ENCODE peak calls at places on chromosome 9, in six cellular contexts. B, D, F, H, L and A are unnamed samples.

GRCh38 chr9:110847661-110848060 is 179.1 kb downstream of the MUSK start:
- DNase-seq in D (no peak), L (no peak), F (no peak), B (no peak), H (no peak), A (no peak)

GRCh38 chr9:85425153-85425611 is 316.6 kb downstream of the AGTPBP1 start:
- DNase-seq in F (peak), L (no peak), D (peak), H (peak), B (peak), A (no peak)

GRCh38 chr9:16501098-16501663 is 369.3 kb downstream of the BNC2 start:
- DNase-seq in B (no peak), D (peak), L (no peak), F (peak), H (no peak), A (no peak)

GRCh38 chr9:112299514-112299913 is 33.9 kb downstream of the PTBP3 start:
- DNase-seq in D (peak), H (no peak), F (peak), B (no peak), L (no peak), A (no peak)

GRCh38 chr9:86783884-86784283 is 163.4 kb downstream of the GAS1 start:
- DNase-seq in H (no peak), F (no peak), L (no peak), D (no peak), B (no peak), A (no peak)

GRCh38 chr9:70010015-70010414 is 33.6 kb upstream of the MAMDC2 start:
- DNase-seq in B (no peak), D (no peak), L (no peak), H (no peak), F (no peak), A (no peak)

GRCh38 chr9:136481558-136481957 is 1.3 kb downstream of the SEC16A start:
- DNase-seq in F (no peak), L (no peak), D (no peak), H (no peak), B (no peak), A (no peak)

GRCh38 chr9:75088646-75089368 is 493 bp downstream of the OSTF1 start:
- DNase-seq in D (peak), F (peak), L (peak), B (peak), H (no peak), A (no peak)

GRCh38 chr9:134936762-134937555 is 19.2 kb upstream of the FCN1 start:
- DNase-seq in D (no peak), H (no peak), L (no peak), F (no peak), B (peak), A (no peak)